ENCODE peak calls at places on chromosomes 6 and 20, in eight cellular contexts. Q is left ventricle myocardium inferior, O is Peyer's patch, H is GM10248, F is neural crest cell, G is RWPE1, Z is breast epithelium, U is RWPE2. N is an unnamed sample.

GRCh38 chr6:75290136-75290535 is 5.5 kb upstream of the TMEM30A start:
- DNase-seq in Q (no peak), O (no peak), H (no peak), F (no peak), G (no peak), Z (no peak), U (no peak), N (no peak)

GRCh38 chr20:18138639-18139583 is 1.2 kb downstream of the KAT14 start:
- DNase-seq in Q (no peak), O (no peak), H (no peak), F (no peak), G (no peak), Z (no peak), U (no peak), N (no peak)

GRCh38 chr6:70479236-70479635 is 65.9 kb downstream of the FAM135A start:
- DNase-seq in Q (no peak), O (no peak), H (no peak), F (no peak), G (no peak), Z (no peak), U (no peak), N (no peak)

GRCh38 chr6:53033764-53034163 is 31.4 kb upstream of the FBXO9 start:
- DNase-seq in Q (no peak), O (no peak), H (no peak), F (no peak), G (no peak), Z (no peak), U (no peak), N (no peak)

GRCh38 chr20:64119681-64120341 is 12.4 kb upstream of the NPBWR2 start:
- DNase-seq in Q (no peak), O (peak), H (no peak), F (no peak), G (no peak), Z (no peak), U (peak), N (no peak)

GRCh38 chr20:47773381-47773786 is 11.9 kb downstream of the SULF2 start:
- DNase-seq in Q (peak), O (no peak), H (no peak), F (no peak), G (no peak), Z (peak), U (no peak), N (no peak)

GRCh38 chr6:63663147-63663877 is 27.7 kb downstream of the PHF3 start:
- DNase-seq in Q (no peak), O (no peak), H (no peak), F (no peak), G (peak), Z (no peak), U (no peak), N (no peak)

GRCh38 chr6:25697537-25698340 is 45.7 kb downstream of the SCGN start:
- DNase-seq in Q (no peak), O (no peak), H (no peak), F (no peak), G (no peak), Z (no peak), U (no peak), N (no peak)

GRCh38 chr6:163651910-163652309 is 237.4 kb downstream of the QKI start:
- DNase-seq in Q (no peak), O (no peak), H (no peak), F (no peak), G (no peak), Z (no peak), U (no peak), N (no peak)

GRCh38 chr6:37006793-37007339 is 1.4 kb downstream of the FGD2 start:
- DNase-seq in Q (no peak), O (no peak), H (no peak), F (no peak), G (no peak), Z (no peak), U (no peak), N (no peak)

GRCh38 chr6:53827485-53827884 is 32.7 kb downstream of the LRRC1 start:
- DNase-seq in Q (no peak), O (no peak), H (no peak), F (no peak), G (peak), Z (no peak), U (no peak), N (no peak)

GRCh38 chr20:43941476-43942212 is 27.0 kb downstream of the TOX2 start:
- DNase-seq in Q (no peak), O (no peak), H (peak), F (no peak), G (peak), Z (no peak), U (peak), N (no peak)

GRCh38 chr6:87393026-87393622 is 14.6 kb upstream of the CFAP206 start:
- DNase-seq in Q (no peak), O (peak), H (peak), F (peak), G (peak), Z (no peak), U (no peak), N (no peak)

GRCh38 chr6:43043310-43043709 is 10.3 kb downstream of the CUL7 start:
- DNase-seq in Q (no peak), O (no peak), H (no peak), F (no peak), G (no peak), Z (no peak), U (no peak), N (no peak)

GRCh38 chr6:41371992-41372525 is 36.7 kb downstream of the NCR2 start:
- DNase-seq in Q (no peak), O (no peak), H (no peak), F (no peak), G (no peak), Z (no peak), U (no peak), N (no peak)

GRCh38 chr20:59153832-59154231 is 9.8 kb upstream of the ZNF831 start:
- DNase-seq in Q (no peak), O (no peak), H (no peak), F (no peak), G (no peak), Z (no peak), U (no peak), N (no peak)

GRCh38 chr20:9038791-9039190 is 30.1 kb upstream of the PLCB4 start:
- DNase-seq in Q (no peak), O (no peak), H (no peak), F (no peak), G (no peak), Z (no peak), U (no peak), N (no peak)

GRCh38 chr6:148828047-148828446 is 81.2 kb downstream of the UST start:
- DNase-seq in Q (no peak), O (no peak), H (no peak), F (no peak), G (no peak), Z (no peak), U (no peak), N (no peak)

GRCh38 chr6:142444800-142445405 is 143.1 kb downstream of the ADGRG6 start:
- DNase-seq in Q (no peak), O (no peak), H (no peak), F (no peak), G (no peak), Z (no peak), U (no peak), N (no peak)

GRCh38 chr20:16216227-16217210 is 356.7 kb downstream of the KIF16B start:
- DNase-seq in Q (no peak), O (no peak), H (no peak), F (no peak), G (no peak), Z (no peak), U (no peak), N (no peak)

GRCh38 chr6:64580346-64580745 is 944.7 kb downstream of the PHF3 start:
- DNase-seq in Q (no peak), O (no peak), H (no peak), F (no peak), G (peak), Z (no peak), U (no peak), N (no peak)

DNA sequence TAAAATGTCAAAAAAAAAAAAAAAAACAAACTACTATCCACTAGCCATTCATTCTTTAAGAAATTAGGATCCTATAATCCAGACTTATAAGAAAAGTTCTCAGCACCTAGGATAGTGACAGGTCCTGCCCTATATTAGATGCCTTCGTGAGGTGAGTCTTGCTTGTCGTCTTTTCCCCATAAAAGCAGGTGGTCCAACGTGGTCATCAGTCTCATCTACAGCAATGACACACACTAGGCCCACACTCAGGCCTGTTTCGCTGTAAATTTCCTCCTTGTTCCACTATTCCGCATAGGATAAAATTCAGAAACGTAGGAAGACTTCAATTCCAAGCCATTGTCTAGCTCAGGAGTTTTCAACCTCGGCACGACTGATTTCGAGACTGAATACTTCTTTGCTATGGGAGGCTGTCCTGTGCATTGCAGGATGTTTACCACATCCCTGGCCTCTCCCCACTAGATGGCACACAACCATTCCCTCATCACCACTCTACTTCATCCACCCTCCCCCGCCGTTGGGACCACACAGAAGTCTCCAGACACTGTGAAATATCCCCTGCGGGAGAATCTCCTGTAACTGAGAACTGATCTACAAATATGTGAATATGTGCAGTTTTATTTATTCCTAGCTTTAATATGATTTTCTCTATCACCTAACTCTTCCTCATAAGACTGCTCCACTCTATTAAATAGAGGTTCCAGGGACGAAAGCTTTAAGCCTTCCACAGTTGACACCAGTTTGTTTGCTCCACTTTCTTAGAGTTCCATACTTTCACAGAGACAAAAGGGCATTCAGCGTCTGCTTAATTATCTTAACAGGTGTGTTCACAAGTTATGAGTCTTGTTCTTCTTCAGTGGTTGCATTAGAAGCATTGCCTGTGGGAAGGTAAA is 346.3 kb downstream of the BMP2 start:
- DNase-seq in Q (peak), O (no peak), H (no peak), F (peak), G (peak), Z (no peak), U (peak), N (no peak)
- TF ChIP-seq CTCF in Q (peak), O (no peak), H (no peak), F (peak), G (peak), Z (no peak), U (peak), N (peak)

DNA sequence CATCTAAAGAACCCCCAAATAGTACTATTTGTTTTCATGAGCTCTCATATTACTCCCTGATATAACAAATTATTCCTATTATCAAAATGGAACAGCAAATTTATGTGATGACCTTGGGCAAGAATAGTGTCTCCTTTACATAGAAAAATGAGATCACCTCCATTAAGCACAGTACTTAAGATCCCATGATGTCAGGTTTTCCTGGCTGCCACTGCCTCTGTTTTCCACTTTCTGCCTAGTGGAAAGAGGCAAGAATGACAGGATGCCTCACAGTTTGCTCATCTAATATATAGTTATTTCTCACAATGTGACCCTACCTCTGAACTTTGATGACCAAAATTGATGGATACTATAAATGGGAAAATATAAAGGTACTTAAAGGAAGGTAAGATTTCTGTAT is 260.1 kb upstream of the SGK1 start:
- DNase-seq in Q (no peak), O (no peak), H (no peak), F (no peak), G (no peak), Z (no peak), U (no peak), N (no peak)
- TF ChIP-seq CTCF in Q (peak), O (no peak), H (no peak), F (no peak), G (no peak), Z (no peak), U (no peak), N (peak)

DNA sequence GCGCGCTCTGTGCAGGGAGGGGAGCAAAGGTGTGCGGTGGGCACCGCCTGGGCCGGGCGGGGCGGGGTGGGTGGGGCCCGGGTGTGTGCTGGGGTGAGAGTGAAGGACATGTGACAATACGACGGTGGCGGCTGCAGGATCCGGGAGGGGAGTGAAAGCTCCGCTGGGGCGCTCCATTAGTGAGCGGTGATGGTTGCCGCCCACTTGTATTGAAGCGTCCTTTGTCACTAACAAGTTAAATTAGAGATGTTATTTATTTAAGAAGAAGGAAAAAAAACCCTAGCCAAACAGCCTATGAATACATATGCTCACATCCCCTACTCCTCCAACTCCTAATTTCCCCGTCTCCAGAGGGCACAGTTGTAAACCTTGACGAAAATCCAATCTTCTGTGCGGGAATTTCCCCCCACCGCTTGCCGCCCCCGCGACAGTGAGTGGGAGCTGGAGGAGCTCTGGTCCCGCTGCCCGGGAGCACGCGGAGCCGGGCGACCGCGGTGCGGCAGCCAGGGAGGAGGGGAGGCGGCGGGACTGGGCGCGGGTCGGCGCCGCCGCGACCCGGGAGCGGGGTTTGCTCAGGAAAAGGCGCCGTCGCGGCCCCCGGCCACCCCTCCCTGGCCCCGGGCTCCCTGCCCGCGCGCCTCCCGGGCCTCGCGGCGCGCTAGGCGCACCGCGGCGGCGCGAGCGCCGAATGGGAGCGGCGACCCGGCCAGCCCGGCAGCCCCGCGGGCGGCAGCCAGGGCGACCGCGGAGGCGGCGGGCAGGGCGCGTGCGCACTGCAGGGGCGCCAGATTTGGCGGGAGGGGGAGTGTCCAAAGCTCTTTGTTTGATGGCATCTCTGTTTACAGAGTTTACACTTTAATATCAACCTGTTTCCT is at the start of gene MYB:
- DNase-seq in Q (peak), O (peak), H (peak), F (peak), G (peak), Z (no peak), U (no peak), N (peak)
- TF ChIP-seq CTCF in Q (peak), O (peak), H (no peak), F (no peak), G (no peak), Z (no peak), U (no peak), N (peak)

DNA sequence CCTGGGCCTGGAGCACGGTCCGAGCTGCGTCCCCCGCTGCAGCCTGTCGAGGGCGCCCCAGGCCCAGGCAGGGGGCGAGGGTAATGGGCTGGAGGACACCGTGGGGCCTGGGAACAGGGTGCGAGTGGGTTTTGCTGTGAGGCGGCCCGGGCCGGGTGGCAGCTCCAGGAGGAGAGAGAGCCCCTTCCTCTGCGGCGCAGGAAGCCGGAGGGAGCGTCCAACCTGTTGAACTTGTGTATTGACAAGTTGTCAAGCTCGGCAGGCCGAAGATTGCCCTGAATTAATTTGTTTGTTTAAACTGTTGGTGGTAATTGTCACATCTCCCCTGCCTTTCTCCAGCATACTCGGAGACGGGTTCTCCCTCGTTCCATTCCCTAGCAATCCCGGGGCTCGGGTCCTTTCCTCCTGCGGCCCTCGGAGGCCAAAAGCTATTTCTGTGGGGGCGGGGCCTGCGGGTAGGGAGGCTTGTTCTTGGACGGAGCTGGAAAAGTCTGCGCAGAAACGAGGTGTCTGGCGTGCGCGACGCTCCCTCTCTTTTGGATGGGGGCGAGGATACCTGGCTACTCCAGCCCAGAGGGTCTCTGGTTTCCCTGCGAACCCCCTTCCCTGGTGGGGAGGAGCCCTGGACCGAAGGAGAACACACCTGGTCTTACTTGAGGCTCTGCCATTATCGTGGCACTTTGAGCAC is 9.9 kb downstream of the NR2E1 start:
- DNase-seq in Q (no peak), O (no peak), H (no peak), F (no peak), G (no peak), Z (no peak), U (no peak), N (no peak)
- TF ChIP-seq CTCF in Q (no peak), O (peak), H (no peak), F (peak), G (no peak), Z (no peak), U (no peak), N (peak)

GRCh38 chr6:66496659-66497058 is 789.6 kb upstream of the EYS start:
- DNase-seq in Q (no peak), O (no peak), H (no peak), F (no peak), G (peak), Z (no peak), U (no peak), N (no peak)
- TF ChIP-seq CTCF in Q (no peak), O (no peak), H (no peak), F (peak), G (no peak), Z (no peak), U (peak), N (peak)

GRCh38 chr6:35017461-35018183 is 123.5 kb downstream of the TCP11 start:
- DNase-seq in Q (peak), O (no peak), H (no peak), F (no peak), G (no peak), Z (no peak), U (no peak), N (no peak)
- TF ChIP-seq CTCF in Q (peak), O (no peak), H (no peak), F (no peak), G (no peak), Z (no peak), U (no peak), N (no peak)

GRCh38 chr20:52539891-52540290 is 348.3 kb upstream of the ZFP64 start:
- DNase-seq in Q (no peak), O (no peak), H (no peak), F (no peak), G (no peak), Z (no peak), U (no peak), N (no peak)
- TF ChIP-seq CTCF in Q (no peak), O (peak), H (no peak), F (no peak), G (no peak), Z (no peak), U (peak), N (no peak)

GRCh38 chr20:45300961-45301360 is 5.7 kb upstream of the RBPJL start:
- DNase-seq in Q (no peak), O (no peak), H (peak), F (peak), G (peak), Z (no peak), U (no peak), N (no peak)
- TF ChIP-seq CTCF in Q (peak), O (peak), H (peak), F (peak), G (no peak), Z (no peak), U (peak), N (peak)